ENCODE peak calls at places on chromosomes 1 and 21, in five cellular contexts. B, C, L, F and N are unnamed samples.

GRCh38 chr1:62424412-62424811 is 12.4 kb upstream of the USP1 start:
- DNase-seq in B (no peak), C (no peak), L (no peak), F (no peak), N (no peak)

GRCh38 chr1:40153073-40153770 is 8.0 kb upstream of the RLF start:
- DNase-seq in B (no peak), C (peak), L (peak), F (peak), N (peak)

GRCh38 chr1:32201011-32201855 is 838 bp downstream of the CCDC28B start:
- DNase-seq in B (no peak), C (peak), L (peak), F (peak), N (no peak)

GRCh38 chr21:45067462-45068285 is 6.7 kb upstream of the ADARB1 start:
- DNase-seq in B (no peak), C (no peak), L (no peak), F (no peak), N (no peak)

GRCh38 chr1:54107131-54107530 is 45.7 kb downstream of the CDCP2 start:
- DNase-seq in B (no peak), C (no peak), L (peak), F (no peak), N (no peak)

GRCh38 chr1:168535536-168535935 is 8.3 kb downstream of the XCL2 start:
- DNase-seq in B (no peak), C (no peak), L (no peak), F (no peak), N (no peak)

GRCh38 chr1:26854953-26855352 is 8.0 kb upstream of the SFN start:
- DNase-seq in B (no peak), C (no peak), L (no peak), F (no peak), N (no peak)

GRCh38 chr1:17014671-17015567 is 3.2 kb upstream of the ATP13A2 start:
- DNase-seq in B (no peak), C (no peak), L (peak), F (no peak), N (no peak)

GRCh38 chr1:192805832-192806323 is 3.0 kb upstream of the RGS2 start:
- DNase-seq in B (no peak), C (no peak), L (peak), F (peak), N (peak)

GRCh38 chr1:41754540-41754939 is 164.2 kb downstream of the HIVEP3 start:
- DNase-seq in B (no peak), C (no peak), L (no peak), F (no peak), N (no peak)

GRCh38 chr1:236502579-236502971 is 21.2 kb upstream of the LGALS8 start:
- DNase-seq in B (no peak), C (no peak), L (peak), F (peak), N (no peak)

GRCh38 chr21:41670056-41670805 is 96.6 kb downstream of the RIPK4 start:
- DNase-seq in B (no peak), C (no peak), L (no peak), F (no peak), N (no peak)

GRCh38 chr1:50703240-50703639 is 256.8 kb downstream of the FAF1 start:
- DNase-seq in B (no peak), C (no peak), L (no peak), F (no peak), N (no peak)

GRCh38 chr1:50705041-50705440 is 255.0 kb downstream of the FAF1 start:
- DNase-seq in B (no peak), C (no peak), L (peak), F (no peak), N (no peak)

GRCh38 chr1:50702395-50702794 is 257.7 kb downstream of the FAF1 start:
- DNase-seq in B (no peak), C (no peak), L (no peak), F (no peak), N (no peak)

GRCh38 chr1:50705699-50706098 is 254.4 kb downstream of the FAF1 start:
- DNase-seq in B (no peak), C (no peak), L (no peak), F (no peak), N (no peak)

DNA sequence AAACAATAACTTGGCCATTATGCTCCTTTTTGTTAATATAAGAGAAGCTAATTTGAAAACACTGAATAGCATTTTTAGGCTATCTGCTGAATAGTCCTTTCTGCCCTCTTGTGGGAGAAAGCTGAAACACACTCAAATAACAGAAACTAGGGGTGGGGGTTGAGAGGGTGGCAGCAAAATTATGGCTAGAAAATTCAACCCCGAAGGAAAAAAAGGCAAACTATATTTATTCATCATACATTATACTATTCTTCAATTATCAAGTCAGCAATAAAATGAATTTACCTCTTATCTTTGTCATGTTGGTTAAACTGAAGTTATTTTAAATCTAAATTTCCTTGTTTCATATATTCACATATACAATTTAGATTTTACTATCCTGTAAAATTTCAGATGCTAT is 255.9 kb downstream of the FAF1 start:
- DNase-seq in B (no peak), C (peak), L (peak), F (peak), N (peak)
- TF ChIP-seq CTCF in B (no peak), C (peak), L (peak), F (peak), N (peak)

GRCh38 chr1:115642168-115643072 is 650 bp downstream of the VANGL1 start:
- DNase-seq in B (no peak), C (peak), L (peak), F (peak), N (no peak)
- TF ChIP-seq CTCF in B (no peak), C (peak), L (peak), F (peak), N (no peak)

DNA sequence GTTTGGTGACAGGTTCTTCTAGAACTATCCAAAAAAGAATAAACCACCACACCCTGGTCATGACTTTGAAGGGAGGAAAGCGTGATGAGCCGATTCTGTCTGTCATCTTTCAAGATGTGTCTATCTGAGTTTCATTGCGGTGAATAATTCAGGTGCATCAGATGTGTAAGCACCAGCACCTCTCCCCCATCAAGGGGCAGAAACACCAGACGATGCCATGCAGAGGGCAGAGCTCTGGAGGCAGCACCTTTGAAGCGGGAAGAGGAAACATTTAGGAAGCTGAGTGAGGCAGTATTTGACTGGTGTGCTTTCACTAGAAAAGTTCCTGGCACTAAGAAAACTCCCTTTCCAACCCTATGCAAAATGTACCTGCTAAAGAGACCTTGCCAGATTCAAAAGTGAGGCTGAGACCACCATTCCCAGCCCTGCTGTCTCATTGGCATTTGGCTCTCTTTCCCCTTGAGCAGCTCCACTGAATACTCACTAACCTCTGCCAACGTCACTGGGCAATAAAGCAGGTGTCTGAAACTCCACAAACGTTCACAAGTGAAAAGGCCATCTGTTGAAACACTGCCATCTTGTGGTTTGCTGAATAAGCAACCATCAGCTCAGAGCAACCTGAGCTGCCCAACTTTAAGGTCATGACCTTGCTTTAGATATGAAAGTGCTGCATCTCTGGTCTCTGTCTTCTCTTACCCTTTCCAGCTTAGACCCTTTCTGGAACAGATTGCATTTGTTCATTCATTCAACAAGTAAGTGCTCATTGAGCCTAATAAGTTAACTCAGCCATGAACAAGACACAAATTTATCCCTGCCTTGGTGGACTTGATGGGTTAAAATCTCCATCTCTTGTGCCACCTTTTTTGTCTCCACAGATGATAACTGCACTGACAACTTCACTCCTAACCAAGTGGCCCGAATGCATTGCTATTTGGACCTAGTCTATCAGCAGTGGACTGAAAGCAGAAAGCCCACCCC is 228.6 kb downstream of the PAPPA2 start:
- DNase-seq in B (no peak), C (peak), L (peak), F (peak), N (peak)
- TF ChIP-seq CTCF in B (no peak), C (peak), L (peak), F (peak), N (peak)

GRCh38 chr1:12075195-12076114 is 12.4 kb downstream of the TNFRSF8 start:
- DNase-seq in B (peak), C (peak), L (peak), F (peak), N (no peak)

GRCh38 chr1:12069616-12070244 is 6.6 kb downstream of the TNFRSF8 start:
- DNase-seq in B (no peak), C (no peak), L (no peak), F (no peak), N (no peak)

GRCh38 chr1:12073796-12074195 is 10.7 kb downstream of the TNFRSF8 start:
- DNase-seq in B (no peak), C (no peak), L (no peak), F (no peak), N (no peak)

GRCh38 chr1:12071892-12072291 is 8.8 kb downstream of the TNFRSF8 start:
- DNase-seq in B (no peak), C (no peak), L (no peak), F (no peak), N (no peak)

DNA sequence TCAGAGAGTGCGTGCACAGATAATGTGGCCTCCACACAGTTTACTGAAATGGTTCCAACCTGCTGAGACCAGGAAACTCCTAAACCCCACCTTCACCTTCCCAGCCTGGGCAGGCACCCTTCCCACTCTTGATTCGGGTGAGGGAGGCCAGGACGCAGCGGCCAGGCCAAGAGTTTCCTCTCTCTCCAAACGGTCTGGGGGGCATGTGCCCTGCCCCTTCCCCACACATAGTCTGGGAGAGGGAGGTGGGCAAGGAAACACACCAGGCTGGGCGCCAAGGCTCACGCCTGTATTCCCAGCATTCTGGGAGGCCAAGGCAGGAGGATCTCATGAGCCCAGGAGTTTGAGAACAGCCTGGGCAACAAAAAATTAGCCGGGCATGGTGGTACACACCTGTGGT is 9.6 kb downstream of the TNFRSF8 start:
- DNase-seq in B (no peak), C (no peak), L (no peak), F (no peak), N (no peak)
- TF ChIP-seq CTCF in B (no peak), C (no peak), L (no peak), F (no peak), N (no peak)

DNA sequence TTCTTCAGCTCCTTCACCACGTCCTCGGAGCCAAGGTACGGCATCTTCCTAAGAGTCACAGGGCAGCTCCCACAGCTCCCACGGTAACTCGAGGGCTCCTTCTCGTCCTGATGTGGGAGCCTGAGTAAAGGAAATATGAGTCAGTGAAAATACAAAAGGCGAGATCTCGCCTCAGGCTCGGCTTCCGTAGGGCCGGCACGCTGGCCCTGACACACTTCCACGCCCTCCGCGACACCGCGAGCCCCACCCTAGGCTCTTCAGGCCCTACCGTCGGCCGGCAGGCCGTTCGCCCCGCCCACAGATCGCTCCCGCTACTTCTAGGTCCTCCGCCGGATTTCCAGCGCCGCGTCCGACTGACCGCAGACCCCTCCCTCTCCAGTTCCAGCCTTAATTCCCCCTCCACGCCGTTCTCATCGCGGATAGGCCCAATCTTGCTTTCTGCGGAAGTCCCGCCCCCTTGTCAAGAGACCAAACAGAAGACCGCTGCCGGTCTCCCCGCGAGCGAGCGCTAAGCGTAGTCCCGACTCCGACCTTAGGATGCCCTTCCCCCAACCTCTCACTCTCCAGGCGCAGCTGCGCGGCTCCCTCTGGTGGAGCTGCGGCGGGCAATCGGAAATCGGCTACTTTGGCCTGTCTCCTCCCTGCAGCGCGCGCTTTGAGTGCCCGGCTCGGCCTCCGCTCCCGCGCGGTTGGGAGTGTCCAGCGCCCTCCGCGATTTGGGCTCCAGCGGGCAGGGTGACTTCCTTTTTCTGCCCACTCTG is at the start of the genes AP4B1 and DCLRE1B:
- DNase-seq in B (peak), C (peak), L (peak), F (peak), N (peak)
- TF ChIP-seq CTCF in B (no peak), C (peak), L (peak), F (peak), N (peak)

GRCh38 chr1:161989108-161989507 is 34.6 kb downstream of the OLFML2B start:
- DNase-seq in B (no peak), C (no peak), L (peak), F (peak), N (no peak)
- TF ChIP-seq CTCF in B (no peak), C (no peak), L (no peak), F (peak), N (no peak)

DNA sequence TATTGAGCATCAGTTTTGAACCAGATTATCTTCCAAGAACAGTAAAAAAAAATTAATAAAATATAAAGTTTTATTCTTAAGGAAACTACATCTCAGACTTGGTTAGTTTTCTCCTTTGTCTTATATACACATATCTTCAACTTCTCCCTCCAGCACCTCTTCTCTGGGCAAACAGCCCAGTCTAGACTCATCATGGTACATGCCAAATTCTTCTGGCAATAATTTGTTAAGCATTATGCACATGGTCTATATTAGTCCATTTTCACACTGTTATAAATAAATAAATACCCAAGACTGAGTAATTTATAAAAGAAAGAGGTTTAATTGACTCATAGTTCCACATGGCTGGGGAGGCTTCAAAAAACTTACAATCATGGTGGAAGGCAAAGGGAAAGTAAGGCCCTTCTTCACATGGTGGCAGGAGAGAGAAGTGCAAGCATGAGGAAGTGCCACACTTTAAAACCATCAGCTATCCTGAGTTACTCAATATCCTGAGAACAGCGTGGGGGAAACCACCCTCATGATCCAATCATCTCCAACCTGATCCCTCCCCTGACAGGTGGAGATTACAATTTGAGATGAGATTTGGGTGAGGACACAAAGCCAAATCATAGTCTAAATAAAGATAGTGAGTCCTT is 108.7 kb upstream of the RNPC3 start:
- DNase-seq in B (no peak), C (no peak), L (peak), F (peak), N (no peak)
- TF ChIP-seq CTCF in B (no peak), C (no peak), L (no peak), F (peak), N (no peak)

DNA sequence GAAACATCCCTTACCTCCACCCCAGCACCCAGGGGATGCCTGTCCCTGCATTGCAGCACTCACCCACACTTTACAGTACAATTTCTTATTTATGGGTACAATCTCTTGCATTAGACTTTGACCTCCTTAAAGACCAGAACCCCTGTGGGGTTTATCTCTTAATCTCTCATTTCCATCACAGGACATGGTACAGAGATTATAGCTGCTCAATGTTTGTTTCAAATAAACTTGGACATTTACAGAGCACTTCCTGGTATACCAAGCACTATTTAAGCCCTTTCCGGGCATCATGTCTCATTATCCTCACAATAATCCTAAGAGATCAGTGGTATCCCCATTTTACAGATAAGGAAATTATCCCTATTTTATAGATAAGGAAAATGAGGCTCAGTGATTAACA is 31.9 kb downstream of the FYB2 start:
- DNase-seq in B (no peak), C (no peak), L (no peak), F (no peak), N (no peak)
- TF ChIP-seq CTCF in B (no peak), C (no peak), L (no peak), F (no peak), N (no peak)

GRCh38 chr1:145846191-145846590 is 761 bp downstream of the NUDT17 start:
- DNase-seq in B (no peak), C (peak), L (peak), F (peak), N (no peak)
- TF ChIP-seq CTCF in B (no peak), C (peak), L (peak), F (peak), N (peak)

GRCh38 chr1:158396646-158397045 is 2.6 kb downstream of the OR10T2 start:
- DNase-seq in B (no peak), C (no peak), L (no peak), F (no peak), N (no peak)

GRCh38 chr1:158398818-158399502 is at the start of gene OR10T2:
- DNase-seq in B (no peak), C (no peak), L (no peak), F (no peak), N (no peak)

DNA sequence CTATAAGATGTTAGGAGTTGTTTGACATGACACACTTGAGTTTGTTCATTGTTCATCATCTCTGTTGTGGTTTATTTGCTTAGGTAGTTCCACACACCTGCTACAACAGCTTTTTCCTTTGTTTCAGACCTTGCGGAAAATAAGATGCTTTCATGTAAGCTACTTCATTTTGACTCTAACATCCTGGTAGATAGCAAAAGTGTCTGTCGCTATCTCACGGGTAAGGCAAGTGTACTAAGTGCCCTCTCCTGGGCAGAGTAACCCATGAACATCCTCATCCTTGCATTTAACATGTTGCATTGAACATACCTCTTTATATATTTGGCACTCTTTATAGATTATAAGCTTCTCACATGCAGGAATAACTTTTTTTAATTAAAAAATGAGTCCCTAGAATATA is 1.6 kb upstream of the OR10T2 start:
- DNase-seq in B (no peak), C (no peak), L (no peak), F (no peak), N (no peak)
- TF ChIP-seq CTCF in B (no peak), C (no peak), L (no peak), F (no peak), N (no peak)